ENCODE peak calls at places on chromosomes 5 and 9, in five cellular contexts. One of them, this sample, is unnamed.

GRCh38 chr9:113541019-113541900 is 77.7 kb downstream of the RGS3 start:
- DNase-seq in AG04450: no peak
- DNase-seq in CD4-positive, alpha-beta memory T cell: no peak
- DNase-seq in neuronal stem cell: peak
- DNase-seq in head of caudate nucleus: peak
- DNase-seq in this sample: no peak

GRCh38 chr9:106035810-106036209 is 341.5 kb downstream of the TMEM38B start:
- DNase-seq in AG04450: no peak
- DNase-seq in CD4-positive, alpha-beta memory T cell: no peak
- DNase-seq in neuronal stem cell: no peak
- DNase-seq in head of caudate nucleus: no peak
- DNase-seq in this sample: no peak

GRCh38 chr5:79983618-79984017 is 7.4 kb downstream of the MTX3 start:
- DNase-seq in AG04450: no peak
- DNase-seq in CD4-positive, alpha-beta memory T cell: no peak
- DNase-seq in neuronal stem cell: no peak
- DNase-seq in head of caudate nucleus: no peak
- DNase-seq in this sample: no peak

GRCh38 chr9:18976368-18977238 is 56.4 kb downstream of the SAXO1 start:
- DNase-seq in AG04450: peak
- DNase-seq in CD4-positive, alpha-beta memory T cell: no peak
- DNase-seq in neuronal stem cell: no peak
- DNase-seq in head of caudate nucleus: no peak
- DNase-seq in this sample: no peak

GRCh38 chr5:19739691-19740090 is 248.3 kb downstream of the CDH18 start:
- DNase-seq in AG04450: no peak
- DNase-seq in CD4-positive, alpha-beta memory T cell: no peak
- DNase-seq in neuronal stem cell: peak
- DNase-seq in head of caudate nucleus: no peak
- DNase-seq in this sample: no peak

GRCh38 chr5:124746252-124746915 is at the start of gene ZNF608:
- DNase-seq in AG04450: no peak
- DNase-seq in CD4-positive, alpha-beta memory T cell: no peak
- DNase-seq in neuronal stem cell: peak
- DNase-seq in head of caudate nucleus: peak
- DNase-seq in this sample: peak

GRCh38 chr5:10329808-10330481 is 22.2 kb upstream of the CMBL start:
- DNase-seq in AG04450: peak
- DNase-seq in CD4-positive, alpha-beta memory T cell: no peak
- DNase-seq in neuronal stem cell: no peak
- DNase-seq in head of caudate nucleus: no peak
- DNase-seq in this sample: no peak

GRCh38 chr5:1332461-1333001 is 12.4 kb downstream of the CLPTM1L start:
- DNase-seq in AG04450: no peak
- DNase-seq in CD4-positive, alpha-beta memory T cell: no peak
- DNase-seq in neuronal stem cell: no peak
- DNase-seq in head of caudate nucleus: no peak
- DNase-seq in this sample: no peak

GRCh38 chr5:93793159-93793781 is 51.9 kb upstream of the POU5F2 start:
- DNase-seq in AG04450: no peak
- DNase-seq in CD4-positive, alpha-beta memory T cell: no peak
- DNase-seq in neuronal stem cell: no peak
- DNase-seq in head of caudate nucleus: no peak
- DNase-seq in this sample: no peak

GRCh38 chr9:93010056-93010455 is 48.4 kb upstream of the SUSD3 start:
- DNase-seq in AG04450: no peak
- DNase-seq in CD4-positive, alpha-beta memory T cell: no peak
- DNase-seq in neuronal stem cell: no peak
- DNase-seq in head of caudate nucleus: peak
- DNase-seq in this sample: no peak

This sample was measured in retinal pigment epithelial cell.